ENCODE peak calls at places on chromosomes 7 and 10, in five cellular contexts. I is fibroblast of lung, D is cardiac muscle cell, J is heart right ventricle, W is psoas muscle. S is an unnamed sample.

GRCh38 chr10:132297521-132297920 is 10.2 kb downstream of the STK32C start:
- DNase-seq in I (no peak), D (no peak), J (no peak), W (no peak), S (no peak)

GRCh38 chr7:1854521-1855395 is 184.7 kb downstream of the ELFN1 start:
- DNase-seq in I (no peak), D (no peak), J (no peak), W (peak; percentile 50), S (peak; percentile 13)

GRCh38 chr10:127174866-127175265 is 21.5 kb downstream of the INSYN2A start:
- DNase-seq in I (no peak), D (no peak), J (no peak), W (no peak), S (no peak)

GRCh38 chr7:129024125-129024524 is 30.8 kb downstream of the TNPO3 start:
- DNase-seq in I (no peak), D (no peak), J (no peak), W (no peak), S (no peak)

GRCh38 chr7:114574384-114574783 is 159.8 kb downstream of the FOXP2 start:
- DNase-seq in I (peak; percentile 35), D (no peak), J (no peak), W (no peak), S (no peak)

GRCh38 chr10:124629410-124629809 is 114.8 kb downstream of the FAM53B start:
- DNase-seq in I (no peak), D (no peak), J (peak; percentile 34), W (no peak), S (no peak)

GRCh38 chr7:69123003-69123402 is 475.3 kb upstream of the AUTS2 start:
- DNase-seq in I (no peak), D (no peak), J (no peak), W (no peak), S (no peak)

GRCh38 chr7:80764132-80764531 is 125.7 kb downstream of the CD36 start:
- DNase-seq in I (peak; percentile 78), D (peak; percentile 20), J (no peak), W (no peak), S (no peak)

GRCh38 chr7:66694286-66694685 is 46.2 kb upstream of the RABGEF1 start:
- DNase-seq in I (no peak), D (no peak), J (no peak), W (no peak), S (no peak)

GRCh38 chr7:4178887-4179286 is 503.2 kb upstream of the FOXK1 start:
- DNase-seq in I (no peak), D (no peak), J (no peak), W (peak; percentile 6), S (no peak)

GRCh38 chr7:28865494-28866257 is 92.5 kb downstream of the TRIL start:
- DNase-seq in I (peak; percentile 17), D (no peak), J (no peak), W (no peak), S (no peak)

GRCh38 chr7:136528329-136528728 is 340.1 kb upstream of the CHRM2 start:
- DNase-seq in I (peak; percentile 92), D (no peak), J (no peak), W (no peak), S (no peak)

GRCh38 chr10:129958686-129959543 is 5.2 kb downstream of the EBF3 start:
- DNase-seq in I (no peak), D (peak; percentile 27), J (no peak), W (peak; percentile 61), S (no peak)

GRCh38 chr7:100911484-100911883 is 15.8 kb upstream of the ACHE start:
- DNase-seq in I (no peak), D (no peak), J (no peak), W (no peak), S (no peak)

GRCh38 chr10:106571216-106571954 is 593.1 kb downstream of the SORCS1 start:
- DNase-seq in I (peak; percentile 35), D (peak; percentile 42), J (no peak), W (no peak), S (no peak)

GRCh38 chr7:112160130-112160770 is 45.9 kb downstream of the DOCK4 start:
- DNase-seq in I (peak; percentile 48), D (no peak), J (no peak), W (no peak), S (no peak)

GRCh38 chr10:131700506-131700905 is 200.3 kb upstream of the PPP2R2D start:
- DNase-seq in I (no peak), D (no peak), J (no peak), W (no peak), S (no peak)

GRCh38 chr7:78420001-78420400 is 621.4 kb downstream of the PHTF2 start:
- DNase-seq in I (no peak), D (no peak), J (no peak), W (no peak), S (no peak)

GRCh38 chr7:117176311-117176710 is 146.5 kb downstream of the WNT2 start:
- DNase-seq in I (no peak), D (no peak), J (no peak), W (no peak), S (no peak)

GRCh38 chr7:155375337-155376277 is 77.9 kb downstream of the INSIG1 start:
- DNase-seq in I (no peak), D (no peak), J (no peak), W (no peak), S (no peak)

GRCh38 chr7:20776942-20777341 is 9.7 kb downstream of the SP8 start:
- DNase-seq in I (no peak), D (no peak), J (no peak), W (no peak), S (no peak)
- H3K4me3 ChIP-seq in I (no peak overlapping the region), D (no peak overlapping the region), J (no peak overlapping the region), W (no peak overlapping the region), S (no peak overlapping the region)

GRCh38 chr10:93077860-93078337 is 4.2 kb downstream of the CYP26A1 start:
- DNase-seq in I (no peak), D (no peak), J (no peak), W (no peak), S (no peak)
- H3K4me3 ChIP-seq in I (no peak overlapping the region), D (no peak overlapping the region), J (no peak overlapping the region), W (no peak overlapping the region), S (no peak overlapping the region)

DNA sequence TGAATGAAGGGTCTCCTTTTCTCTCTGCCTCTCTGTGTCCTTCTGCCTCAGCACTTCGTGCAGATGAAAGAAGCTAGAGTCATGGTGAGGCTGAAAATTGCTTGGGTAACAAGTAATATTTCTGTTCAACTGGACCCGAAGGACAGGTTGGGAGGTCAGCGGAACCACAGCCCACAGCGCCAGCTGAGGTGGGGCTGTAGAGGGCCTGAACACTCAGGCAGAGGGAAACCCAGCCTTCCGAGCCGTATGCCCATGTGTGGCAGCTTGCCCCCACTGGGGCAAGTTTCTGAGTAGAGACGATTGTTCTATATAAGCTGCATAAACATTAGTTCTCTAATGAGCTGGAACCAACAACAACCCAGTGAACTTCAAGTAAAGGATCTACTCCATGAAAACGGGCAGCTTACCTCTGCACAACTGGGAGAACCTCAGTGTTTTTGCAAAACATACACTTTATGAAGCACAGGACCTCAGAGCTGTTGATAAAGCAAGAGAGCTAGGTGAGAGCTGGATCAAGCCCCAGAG is 58.4 kb upstream of the TNS3 start:
- DNase-seq in I (no peak), D (no peak), J (no peak), W (no peak), S (no peak)
- H3K4me3 ChIP-seq in I (no peak overlapping the region), D (no peak overlapping the region), J (no peak overlapping the region), W (no peak overlapping the region), S (no peak overlapping the region)

GRCh38 chr10:49678827-49679479 is 498 bp upstream of the C10orf53 start:
- DNase-seq in I (no peak), D (no peak), J (no peak), W (no peak), S (no peak)

GRCh38 chr10:49682879-49683278 is 3.4 kb downstream of the C10orf53 start:
- DNase-seq in I (no peak), D (no peak), J (no peak), W (no peak), S (no peak)

GRCh38 chr10:49679480-49679893 is at the start of gene C10orf53:
- DNase-seq in I (peak; percentile 37), D (peak; percentile 87), J (peak; percentile 28), W (no peak), S (peak; percentile 25)
- H3K4me3 ChIP-seq in I (no peak within 1 kb of the TSS), D (peak within 1 kb of the TSS; percentile 23), J (no peak within 1 kb of the TSS), W (no peak within 1 kb of the TSS), S (peak within 1 kb of the TSS; percentile 34)

GRCh38 chr7:73770860-73771665 is 993 bp upstream of the CLDN3 start:
- DNase-seq in I (no peak), D (no peak), J (no peak), W (peak; percentile 32), S (no peak)

GRCh38 chr7:73769481-73770001 is 529 bp downstream of the CLDN3 start:
- DNase-seq in I (no peak), D (no peak), J (no peak), W (peak; percentile 30), S (no peak)

GRCh38 chr7:73766556-73767229 is 3.4 kb downstream of the CLDN3 start:
- DNase-seq in I (no peak), D (no peak), J (no peak), W (peak; percentile 12), S (no peak)

GRCh38 chr7:73770002-73770859 is at the start of gene CLDN3:
- DNase-seq in I (peak; percentile 41), D (peak; percentile 76), J (no peak), W (peak; percentile 48), S (no peak)

DNA sequence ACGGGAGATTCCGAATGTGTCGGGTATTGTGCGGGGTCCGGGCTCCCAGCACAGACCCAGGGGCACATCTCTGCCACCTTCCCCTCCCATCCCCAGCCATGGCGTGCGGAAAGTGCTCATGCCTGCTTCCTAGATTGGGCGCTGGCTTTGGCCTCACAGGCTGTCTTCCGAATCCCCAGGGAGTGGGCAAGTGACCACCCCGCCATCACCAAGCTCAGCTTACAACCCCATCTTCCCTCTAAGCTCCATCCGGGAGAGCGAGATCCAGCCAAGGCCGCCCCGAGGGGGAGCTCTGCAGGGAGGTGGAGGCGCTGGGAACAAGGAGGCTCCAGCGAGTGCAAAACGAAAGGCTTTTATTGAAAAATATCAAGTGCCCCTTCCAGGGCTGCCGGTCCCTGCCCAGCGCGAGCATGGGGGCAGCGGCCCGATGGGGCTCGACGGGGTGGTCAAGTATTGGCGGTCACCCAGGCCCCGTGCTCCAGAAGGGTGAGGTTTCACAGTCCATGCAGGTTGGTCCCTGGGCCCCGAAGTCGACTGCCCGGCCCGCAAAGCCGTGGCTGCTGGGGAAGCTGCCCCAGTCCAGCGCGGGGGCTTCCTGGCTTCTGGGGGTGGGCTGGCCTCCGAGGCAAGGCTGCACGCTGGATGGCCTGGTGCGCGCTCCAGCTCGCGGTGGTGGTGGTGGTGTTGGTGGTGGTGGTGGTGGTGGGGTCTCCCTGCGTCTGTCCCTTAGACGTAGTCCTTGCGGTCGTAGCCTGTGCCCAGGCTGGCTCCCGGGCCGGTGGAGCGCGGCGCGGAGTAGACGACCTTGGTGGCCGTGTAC is 1.2 kb downstream of the CLDN3 start:
- DNase-seq in I (no peak), D (no peak), J (no peak), W (peak; percentile 39), S (no peak)
- H3K4me3 ChIP-seq in I (no peak overlapping the region), D (no peak overlapping the region), J (no peak overlapping the region), W (no peak overlapping the region), S (no peak overlapping the region)